ENCODE peak calls at places on chromosomes 5 and 9, in five cellular contexts. One of them, this sample, is unnamed.

GRCh38 chr9:69606089-69606488 is 66.1 kb downstream of the APBA1 start:
- DNase-seq in stomach: no peak
- DNase-seq in heart left ventricle: no peak
- DNase-seq in thoracic aorta: no peak
- DNase-seq in CD4-positive, alpha-beta T cell: no peak
- DNase-seq in this sample: no peak

GRCh38 chr5:39193553-39194465 is 25.6 kb downstream of the FYB1 start:
- DNase-seq in heart left ventricle: no peak
- DNase-seq in CD4-positive, alpha-beta T cell: no peak
- DNase-seq in thoracic aorta: no peak
- DNase-seq in stomach: no peak
- DNase-seq in this sample: no peak

GRCh38 chr5:180333661-180334060 is 19.5 kb downstream of the GFPT2 start:
- DNase-seq in thoracic aorta: no peak
- DNase-seq in stomach: no peak
- DNase-seq in CD4-positive, alpha-beta T cell: no peak
- DNase-seq in heart left ventricle: no peak
- DNase-seq in this sample: no peak

GRCh38 chr9:117232266-117232665 is 182.6 kb downstream of the ASTN2 start:
- DNase-seq in heart left ventricle: no peak
- DNase-seq in thoracic aorta: no peak
- DNase-seq in stomach: no peak
- DNase-seq in CD4-positive, alpha-beta T cell: no peak
- DNase-seq in this sample: no peak

GRCh38 chr5:169666365-169666764 is 29.3 kb downstream of the DOCK2 start:
- DNase-seq in stomach: no peak
- DNase-seq in CD4-positive, alpha-beta T cell: no peak
- DNase-seq in heart left ventricle: no peak
- DNase-seq in thoracic aorta: no peak
- DNase-seq in this sample: no peak

GRCh38 chr5:164637931-164638521 is 1132.6 kb downstream of the MAT2B start:
- DNase-seq in stomach: no peak
- DNase-seq in heart left ventricle: no peak
- DNase-seq in thoracic aorta: no peak
- DNase-seq in CD4-positive, alpha-beta T cell: no peak
- DNase-seq in this sample: no peak

GRCh38 chr9:130741831-130742449 is 48.4 kb downstream of the EXOSC2 start:
- DNase-seq in heart left ventricle: no peak
- DNase-seq in stomach: no peak
- DNase-seq in thoracic aorta: no peak
- DNase-seq in CD4-positive, alpha-beta T cell: no peak
- DNase-seq in this sample: no peak

GRCh38 chr9:111913159-111913558 is 16.5 kb downstream of the UGCG start:
- DNase-seq in heart left ventricle: no peak
- DNase-seq in CD4-positive, alpha-beta T cell: no peak
- DNase-seq in stomach: no peak
- DNase-seq in thoracic aorta: no peak
- DNase-seq in this sample: no peak

GRCh38 chr9:82320566-82320965 is 332.0 kb downstream of the SPATA31D1 start:
- DNase-seq in heart left ventricle: no peak
- DNase-seq in stomach: no peak
- DNase-seq in CD4-positive, alpha-beta T cell: no peak
- DNase-seq in thoracic aorta: no peak
- DNase-seq in this sample: no peak

GRCh38 chr5:126454081-126454480 is 30.9 kb downstream of the GRAMD2B start:
- DNase-seq in heart left ventricle: peak
- DNase-seq in stomach: no peak
- DNase-seq in CD4-positive, alpha-beta T cell: no peak
- DNase-seq in thoracic aorta: no peak
- DNase-seq in this sample: no peak

GRCh38 chr9:89903076-89903475 is 298.3 kb downstream of the GADD45G start:
- DNase-seq in heart left ventricle: no peak
- DNase-seq in thoracic aorta: no peak
- DNase-seq in stomach: no peak
- DNase-seq in CD4-positive, alpha-beta T cell: no peak
- DNase-seq in this sample: no peak

GRCh38 chr5:131481569-131481968 is 153.5 kb downstream of the RAPGEF6 start:
- DNase-seq in thoracic aorta: no peak
- DNase-seq in CD4-positive, alpha-beta T cell: no peak
- DNase-seq in heart left ventricle: no peak
- DNase-seq in stomach: no peak
- DNase-seq in this sample: no peak

GRCh38 chr5:170138273-170138672 is 32.6 kb downstream of the FOXI1 start:
- DNase-seq in CD4-positive, alpha-beta T cell: no peak
- DNase-seq in heart left ventricle: no peak
- DNase-seq in stomach: no peak
- DNase-seq in thoracic aorta: no peak
- DNase-seq in this sample: no peak

GRCh38 chr5:180785794-180786221 is 16.8 kb downstream of the MGAT1 start:
- DNase-seq in thoracic aorta: no peak
- DNase-seq in heart left ventricle: no peak
- DNase-seq in stomach: peak
- DNase-seq in CD4-positive, alpha-beta T cell: no peak
- DNase-seq in this sample: no peak

GRCh38 chr5:10958728-10959127 is 197.7 kb upstream of the DAP start:
- DNase-seq in stomach: no peak
- DNase-seq in heart left ventricle: no peak
- DNase-seq in CD4-positive, alpha-beta T cell: no peak
- DNase-seq in thoracic aorta: no peak
- DNase-seq in this sample: no peak

GRCh38 chr9:99299214-99300102 is 77.4 kb downstream of the SEC61B start:
- DNase-seq in stomach: no peak
- DNase-seq in heart left ventricle: no peak
- DNase-seq in CD4-positive, alpha-beta T cell: no peak
- DNase-seq in thoracic aorta: no peak
- DNase-seq in this sample: no peak

GRCh38 chr5:69331528-69332445 is 814 bp downstream of the CCDC125 start:
- DNase-seq in thoracic aorta: no peak
- DNase-seq in CD4-positive, alpha-beta T cell: no peak
- DNase-seq in heart left ventricle: no peak
- DNase-seq in stomach: peak
- DNase-seq in this sample: no peak

GRCh38 chr5:176652136-176652535 is 4.9 kb downstream of the TSPAN17 start:
- DNase-seq in CD4-positive, alpha-beta T cell: no peak
- DNase-seq in thoracic aorta: no peak
- DNase-seq in stomach: no peak
- DNase-seq in heart left ventricle: no peak
- DNase-seq in this sample: no peak

GRCh38 chr9:121269888-121270254 is 1.9 kb downstream of the GSN start:
- DNase-seq in stomach: no peak
- DNase-seq in thoracic aorta: no peak
- DNase-seq in CD4-positive, alpha-beta T cell: no peak
- DNase-seq in heart left ventricle: no peak
- DNase-seq in this sample: no peak

GRCh38 chr9:34796924-34797323 is 87.0 kb upstream of the CCL21 start:
- DNase-seq in heart left ventricle: no peak
- DNase-seq in CD4-positive, alpha-beta T cell: no peak
- DNase-seq in stomach: no peak
- DNase-seq in thoracic aorta: no peak
- DNase-seq in this sample: no peak

GRCh38 chr5:157108961-157109360 is at the start of gene HAVCR2:
- DNase-seq in CD4-positive, alpha-beta T cell: peak
- DNase-seq in heart left ventricle: peak
- DNase-seq in thoracic aorta: no peak
- DNase-seq in stomach: peak
- DNase-seq in this sample: no peak

GRCh38 chr5:158234323-158235158 is 375.6 kb upstream of the CLINT1 start:
- DNase-seq in heart left ventricle: no peak
- DNase-seq in stomach: no peak
- DNase-seq in thoracic aorta: no peak
- DNase-seq in CD4-positive, alpha-beta T cell: no peak
- DNase-seq in this sample: no peak

GRCh38 chr9:107815782-107816181 is 326.2 kb upstream of the KLF4 start:
- DNase-seq in stomach: no peak
- DNase-seq in thoracic aorta: no peak
- DNase-seq in CD4-positive, alpha-beta T cell: no peak
- DNase-seq in heart left ventricle: no peak
- DNase-seq in this sample: no peak

GRCh38 chr5:53087596-53087995 is 22.0 kb downstream of the MOCS2 start:
- DNase-seq in thoracic aorta: no peak
- DNase-seq in heart left ventricle: no peak
- DNase-seq in stomach: no peak
- DNase-seq in CD4-positive, alpha-beta T cell: no peak
- DNase-seq in this sample: no peak

GRCh38 chr9:110443878-110444245 is 106.2 kb upstream of the TXNDC8 start:
- DNase-seq in heart left ventricle: no peak
- DNase-seq in thoracic aorta: no peak
- DNase-seq in stomach: no peak
- DNase-seq in CD4-positive, alpha-beta T cell: no peak
- DNase-seq in this sample: no peak

GRCh38 chr9:112334319-112334828 is 955 bp upstream of the PTBP3 start:
- DNase-seq in heart left ventricle: no peak
- DNase-seq in CD4-positive, alpha-beta T cell: peak
- DNase-seq in stomach: no peak
- DNase-seq in thoracic aorta: no peak
- DNase-seq in this sample: no peak

GRCh38 chr5:33362915-33363314 is 77.8 kb upstream of the TARS1 start:
- DNase-seq in thoracic aorta: no peak
- DNase-seq in CD4-positive, alpha-beta T cell: no peak
- DNase-seq in heart left ventricle: peak
- DNase-seq in stomach: no peak
- DNase-seq in this sample: no peak

GRCh38 chr9:137305060-137305787 is 3.2 kb upstream of the NRARP start:
- DNase-seq in stomach: peak
- DNase-seq in CD4-positive, alpha-beta T cell: peak
- DNase-seq in thoracic aorta: no peak
- DNase-seq in heart left ventricle: peak
- DNase-seq in this sample: peak

GRCh38 chr9:137303031-137303892 is 1.2 kb upstream of the NRARP start:
- DNase-seq in thoracic aorta: no peak
- DNase-seq in CD4-positive, alpha-beta T cell: no peak
- DNase-seq in heart left ventricle: peak
- DNase-seq in stomach: no peak
- DNase-seq in this sample: no peak

GRCh38 chr9:137305788-137306545 is 3.9 kb upstream of the NRARP start:
- DNase-seq in heart left ventricle: peak
- DNase-seq in CD4-positive, alpha-beta T cell: no peak
- DNase-seq in stomach: no peak
- DNase-seq in thoracic aorta: no peak
- DNase-seq in this sample: no peak

GRCh38 chr9:137303893-137304382 is 1.9 kb upstream of the NRARP start:
- DNase-seq in stomach: no peak
- DNase-seq in thoracic aorta: no peak
- DNase-seq in heart left ventricle: peak
- DNase-seq in CD4-positive, alpha-beta T cell: no peak
- DNase-seq in this sample: no peak

GRCh38 chr9:137304383-137305059 is 2.5 kb upstream of the NRARP start:
- DNase-seq in stomach: no peak
- DNase-seq in CD4-positive, alpha-beta T cell: no peak
- DNase-seq in heart left ventricle: peak
- DNase-seq in thoracic aorta: no peak
- DNase-seq in this sample: no peak
- TF ChIP-seq CTCF in stomach: no peak
- TF ChIP-seq CTCF in CD4-positive, alpha-beta T cell: no peak
- TF ChIP-seq CTCF in heart left ventricle: no peak
- TF ChIP-seq CTCF in thoracic aorta: no peak
- TF ChIP-seq CTCF in this sample: no peak

GRCh38 chr5:90533794-90534193 is 4.4 kb upstream of the LYSMD3 start:
- DNase-seq in stomach: no peak
- DNase-seq in heart left ventricle: no peak
- DNase-seq in CD4-positive, alpha-beta T cell: no peak
- DNase-seq in thoracic aorta: no peak
- DNase-seq in this sample: no peak

GRCh38 chr5:90528704-90529233 is 615 bp downstream of the LYSMD3 start:
- DNase-seq in thoracic aorta: no peak
- DNase-seq in CD4-positive, alpha-beta T cell: no peak
- DNase-seq in stomach: no peak
- DNase-seq in heart left ventricle: no peak
- DNase-seq in this sample: no peak

GRCh38 chr5:90530736-90531487 is 1.5 kb upstream of the LYSMD3 start:
- DNase-seq in CD4-positive, alpha-beta T cell: no peak
- DNase-seq in stomach: no peak
- DNase-seq in heart left ventricle: no peak
- DNase-seq in thoracic aorta: no peak
- DNase-seq in this sample: no peak

GRCh38 chr5:90529234-90529938 is at the start of gene LYSMD3:
- DNase-seq in CD4-positive, alpha-beta T cell: peak
- DNase-seq in thoracic aorta: peak
- DNase-seq in heart left ventricle: peak
- DNase-seq in stomach: peak
- DNase-seq in this sample: peak

GRCh38 chr5:90529939-90530677 is 724 bp upstream of the LYSMD3 start:
- DNase-seq in CD4-positive, alpha-beta T cell: peak
- DNase-seq in stomach: peak
- DNase-seq in thoracic aorta: peak
- DNase-seq in heart left ventricle: peak
- DNase-seq in this sample: peak
- TF ChIP-seq CTCF in CD4-positive, alpha-beta T cell: peak
- TF ChIP-seq CTCF in stomach: no peak
- TF ChIP-seq CTCF in thoracic aorta: peak
- TF ChIP-seq CTCF in heart left ventricle: peak
- TF ChIP-seq CTCF in this sample: peak

DNA sequence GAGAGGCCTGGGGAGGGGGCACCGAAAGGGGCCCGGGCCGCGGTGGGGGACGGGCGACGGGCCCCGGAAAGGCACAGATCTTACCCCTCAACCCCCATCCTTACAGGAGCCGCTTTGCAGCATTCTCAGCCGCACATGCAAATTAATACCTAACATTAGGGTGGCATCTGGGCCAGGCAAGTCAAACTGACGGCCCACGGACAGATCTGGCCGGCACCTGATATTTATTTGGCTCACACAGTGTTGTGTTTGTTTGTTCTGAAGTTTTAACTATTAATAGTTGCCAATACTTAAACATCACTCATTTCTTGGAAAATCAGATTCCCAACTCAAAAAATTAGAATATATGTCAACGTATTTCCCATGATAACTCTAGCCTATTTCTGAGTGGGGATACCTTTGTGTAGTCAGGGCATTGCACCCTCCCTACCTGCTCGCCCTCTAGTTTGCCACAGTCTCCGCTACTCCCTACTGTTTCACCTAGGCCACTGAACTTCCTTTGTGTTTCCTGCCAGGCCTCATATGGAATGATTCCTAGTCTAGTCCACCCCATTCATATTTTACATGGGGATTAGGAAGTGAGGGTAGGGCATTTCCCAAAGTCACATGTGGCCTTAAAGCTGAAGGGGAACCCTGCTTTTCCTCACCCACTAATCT is 71.9 kb upstream of the LARP1 start:
- DNase-seq in stomach: no peak
- DNase-seq in CD4-positive, alpha-beta T cell: no peak
- DNase-seq in thoracic aorta: no peak
- DNase-seq in heart left ventricle: no peak
- DNase-seq in this sample: no peak
- TF ChIP-seq CTCF in stomach: no peak
- TF ChIP-seq CTCF in CD4-positive, alpha-beta T cell: no peak
- TF ChIP-seq CTCF in thoracic aorta: no peak
- TF ChIP-seq CTCF in heart left ventricle: no peak
- TF ChIP-seq CTCF in this sample: no peak

DNA sequence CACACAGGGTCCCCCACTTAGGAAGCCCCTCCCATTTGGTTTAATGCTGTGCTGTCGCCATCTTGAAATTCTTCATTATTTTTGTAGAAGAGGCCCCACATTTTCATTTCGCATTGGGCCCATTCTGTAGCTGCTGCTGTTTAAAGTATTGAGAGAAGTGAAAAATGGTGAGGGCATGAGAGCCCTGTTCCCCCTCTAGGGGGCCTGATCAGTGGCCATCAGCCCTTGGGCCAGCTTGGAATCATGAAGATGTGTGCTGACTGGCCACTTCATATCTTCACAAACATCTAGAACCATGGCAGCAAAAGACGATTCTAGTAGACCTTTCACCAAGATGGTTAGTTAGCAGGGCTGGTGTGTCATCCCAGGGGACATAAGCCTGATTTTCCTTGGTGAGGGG is 3.3 kb downstream of the TMEM268 start:
- DNase-seq in thoracic aorta: no peak
- DNase-seq in stomach: no peak
- DNase-seq in heart left ventricle: no peak
- DNase-seq in CD4-positive, alpha-beta T cell: no peak
- DNase-seq in this sample: no peak
- TF ChIP-seq CTCF in thoracic aorta: no peak
- TF ChIP-seq CTCF in stomach: no peak
- TF ChIP-seq CTCF in heart left ventricle: no peak
- TF ChIP-seq CTCF in CD4-positive, alpha-beta T cell: no peak
- TF ChIP-seq CTCF in this sample: no peak

This sample was measured in lung.